ENCODE peak calls at places on chromosomes 6 and 20, in eight cellular contexts. H, X, S, T, E, J, Q and W are unnamed samples.

GRCh38 chr6:134065706-134066105 is 13.3 kb upstream of the SLC2A12 start:
- DNase-seq in H (no peak), X (peak), S (peak), T (peak), E (peak), J (peak), Q (peak), W (peak)

GRCh38 chr6:2630362-2630761 is 120.4 kb downstream of the MYLK4 start:
- DNase-seq in H (peak), X (peak), S (no peak), T (no peak), E (peak), J (peak), Q (no peak), W (no peak)

GRCh38 chr6:5150676-5151075 is 65.5 kb downstream of the PPP1R3G start:
- DNase-seq in H (no peak), X (peak), S (no peak), T (no peak), E (no peak), J (no peak), Q (no peak), W (no peak)

GRCh38 chr6:24951831-24952299 is 16.1 kb upstream of the RIPOR2 start:
- DNase-seq in H (no peak), X (no peak), S (no peak), T (no peak), E (no peak), J (no peak), Q (no peak), W (no peak)

GRCh38 chr20:16488086-16488485 is 85.2 kb downstream of the KIF16B start:
- DNase-seq in H (no peak), X (no peak), S (no peak), T (no peak), E (no peak), J (no peak), Q (no peak), W (no peak)

GRCh38 chr6:36998723-36999466 is 6.6 kb upstream of the FGD2 start:
- DNase-seq in H (no peak), X (no peak), S (no peak), T (no peak), E (no peak), J (no peak), Q (peak), W (peak)

GRCh38 chr6:9250852-9251251 is 815.5 kb upstream of the SLC35B3 start:
- DNase-seq in H (peak), X (peak), S (peak), T (peak), E (peak), J (peak), Q (peak), W (peak)

GRCh38 chr6:73236147-73236750 is 11.0 kb upstream of the KHDC1L start:
- DNase-seq in H (no peak), X (peak), S (no peak), T (no peak), E (no peak), J (peak), Q (no peak), W (no peak)

GRCh38 chr6:148869589-148869988 is 122.8 kb downstream of the UST start:
- DNase-seq in H (no peak), X (peak), S (no peak), T (no peak), E (no peak), J (peak), Q (no peak), W (no peak)

GRCh38 chr20:46523696-46524328 is 10.5 kb upstream of the ZNF334 start:
- DNase-seq in H (peak), X (peak), S (peak), T (peak), E (no peak), J (peak), Q (no peak), W (no peak)

GRCh38 chr6:504446-504980 is 113.0 kb downstream of the IRF4 start:
- DNase-seq in H (no peak), X (no peak), S (no peak), T (no peak), E (no peak), J (no peak), Q (no peak), W (no peak)

GRCh38 chr6:142569676-142570075 is 267.9 kb downstream of the ADGRG6 start:
- DNase-seq in H (no peak), X (peak), S (no peak), T (peak), E (peak), J (no peak), Q (no peak), W (no peak)

GRCh38 chr6:81634155-81634880 is 118.2 kb downstream of the TENT5A start:
- DNase-seq in H (no peak), X (no peak), S (no peak), T (no peak), E (no peak), J (no peak), Q (no peak), W (no peak)

GRCh38 chr6:135938588-135939215 is 87.2 kb downstream of the PDE7B start:
- DNase-seq in H (peak), X (peak), S (peak), T (peak), E (no peak), J (peak), Q (peak), W (peak)

GRCh38 chr6:89475634-89476033 is 42.7 kb downstream of the ANKRD6 start:
- DNase-seq in H (no peak), X (peak), S (no peak), T (no peak), E (no peak), J (no peak), Q (no peak), W (no peak)

GRCh38 chr6:111462770-111463391 is 20.1 kb downstream of the REV3L start:
- DNase-seq in H (peak), X (peak), S (no peak), T (no peak), E (no peak), J (peak), Q (no peak), W (no peak)

GRCh38 chr20:49052334-49052733 is 6.2 kb downstream of the CSE1L start:
- DNase-seq in H (no peak), X (peak), S (no peak), T (no peak), E (no peak), J (no peak), Q (no peak), W (no peak)

GRCh38 chr6:32222333-32223230 is 1.3 kb downstream of the NOTCH4 start:
- DNase-seq in H (no peak), X (no peak), S (no peak), T (no peak), E (no peak), J (no peak), Q (no peak), W (peak)
- H3K4me3 ChIP-seq in H (no peak), X (no peak), S (no peak), T (no peak), E (no peak), J (no peak), Q (no peak), W (no peak)

DNA sequence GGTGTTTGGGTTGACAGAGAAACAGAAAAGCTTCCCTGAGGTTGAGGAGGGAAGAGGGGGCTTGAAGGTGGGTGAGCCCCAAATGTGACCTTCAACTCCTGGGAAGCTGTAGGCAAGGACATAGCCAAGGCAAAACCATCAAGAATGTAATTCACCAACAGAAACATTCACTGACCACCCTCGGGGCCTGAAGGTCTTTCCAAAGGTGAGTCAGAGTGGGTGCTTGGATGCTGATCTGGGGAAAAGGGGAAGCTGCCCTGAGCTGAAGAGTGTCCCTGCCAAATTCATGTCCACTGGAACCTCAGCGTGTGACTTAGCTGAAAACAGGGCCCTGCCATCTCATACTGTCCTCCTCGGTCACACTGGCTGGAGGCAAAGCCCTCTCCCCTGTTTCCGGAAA is 234.2 kb upstream of the SULF2 start:
- DNase-seq in H (no peak), X (no peak), S (no peak), T (no peak), E (no peak), J (peak), Q (no peak), W (no peak)
- TF ChIP-seq EZH2phosphoT487 in H (no peak), X (no peak), S (no peak), T (no peak), E (no peak), J (no peak), Q (no peak), W (no peak)

GRCh38 chr6:85864453-85865401 is 222.0 kb upstream of the SYNCRIP start:
- DNase-seq in H (peak), X (peak), S (no peak), T (no peak), E (no peak), J (peak), Q (no peak), W (no peak)

GRCh38 chr6:85866373-85866740 is 223.7 kb upstream of the SYNCRIP start:
- DNase-seq in H (no peak), X (peak), S (no peak), T (no peak), E (no peak), J (no peak), Q (no peak), W (no peak)

GRCh38 chr6:85867595-85867994 is 224.9 kb upstream of the SYNCRIP start:
- DNase-seq in H (no peak), X (no peak), S (no peak), T (no peak), E (no peak), J (no peak), Q (no peak), W (no peak)

GRCh38 chr6:85866758-85867401 is 224.2 kb upstream of the SYNCRIP start:
- DNase-seq in H (no peak), X (peak), S (no peak), T (no peak), E (no peak), J (no peak), Q (no peak), W (no peak)

GRCh38 chr6:85865665-85866372 is 223.1 kb upstream of the SYNCRIP start:
- DNase-seq in H (peak), X (peak), S (peak), T (no peak), E (peak), J (peak), Q (no peak), W (no peak)
- H3K4me3 ChIP-seq in H (peak), X (peak), S (no peak), T (no peak), E (peak), J (peak), Q (no peak), W (peak)

DNA sequence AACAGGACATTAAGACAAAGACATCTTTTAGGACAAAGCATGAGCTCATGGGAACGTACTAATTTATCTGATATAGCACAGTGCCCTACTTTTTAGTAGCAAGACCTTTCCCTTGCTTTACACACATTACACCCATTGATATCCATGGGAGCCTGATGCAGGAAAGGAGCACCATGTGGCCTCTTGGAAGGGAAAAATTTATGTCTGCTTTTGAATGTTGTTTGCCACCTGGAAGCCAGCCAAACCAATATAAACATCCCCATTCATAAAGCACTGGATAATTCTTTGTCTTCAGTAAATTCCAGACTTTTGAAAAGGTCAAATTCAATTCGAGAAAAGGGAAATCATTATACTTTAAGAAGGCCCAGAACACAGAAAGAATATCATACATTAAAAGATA is 152.3 kb upstream of the BEND6 start:
- DNase-seq in H (no peak), X (peak), S (no peak), T (no peak), E (no peak), J (peak), Q (no peak), W (no peak)
- TF ChIP-seq EZH2phosphoT487 in H (no peak), X (no peak), S (no peak), T (no peak), E (no peak), J (no peak), Q (no peak), W (no peak)